ENCODE peak calls at places on chromosomes 11 and 22, in nine cellular contexts. One of them, this sample, is unnamed.

GRCh38 chr11:1074244-1075221 is at the start of gene MUC2:
- DNase-seq in Peyer's patch: no peak
- DNase-seq in HCT116: no peak
- DNase-seq in right lobe of liver: peak; percentile 45
- DNase-seq in heart left ventricle: no peak
- DNase-seq in stomach: no peak
- DNase-seq in tibial nerve: no peak
- DNase-seq in H54: no peak
- DNase-seq in suprapubic skin: peak; percentile 78
- DNase-seq in this sample: no peak

GRCh38 chr11:859394-860131 is 16.9 kb downstream of the TSPAN4 start:
- DNase-seq in tibial nerve: peak; percentile 61
- DNase-seq in right lobe of liver: no peak
- DNase-seq in HCT116: no peak
- DNase-seq in Peyer's patch: no peak
- DNase-seq in stomach: peak; percentile 84
- DNase-seq in suprapubic skin: no peak
- DNase-seq in H54: peak; percentile 71
- DNase-seq in heart left ventricle: peak; percentile 75
- DNase-seq in this sample: no peak

GRCh38 chr22:35734517-35734827 is 16.8 kb downstream of the APOL5 start:
- DNase-seq in stomach: no peak
- DNase-seq in tibial nerve: no peak
- DNase-seq in suprapubic skin: no peak
- DNase-seq in right lobe of liver: peak; percentile 55
- DNase-seq in heart left ventricle: no peak
- DNase-seq in H54: no peak
- DNase-seq in Peyer's patch: no peak
- DNase-seq in HCT116: no peak
- DNase-seq in this sample: no peak

GRCh38 chr22:26894766-26895485 is 237.5 kb downstream of the MIAT start:
- DNase-seq in suprapubic skin: no peak
- DNase-seq in Peyer's patch: no peak
- DNase-seq in HCT116: peak; percentile 4
- DNase-seq in right lobe of liver: no peak
- DNase-seq in heart left ventricle: no peak
- DNase-seq in tibial nerve: no peak
- DNase-seq in H54: peak; percentile 65
- DNase-seq in stomach: no peak
- DNase-seq in this sample: no peak

GRCh38 chr11:94574193-94574961 is 7.2 kb downstream of the PIWIL4 start:
- DNase-seq in Peyer's patch: no peak
- DNase-seq in HCT116: no peak
- DNase-seq in heart left ventricle: no peak
- DNase-seq in tibial nerve: no peak
- DNase-seq in stomach: no peak
- DNase-seq in suprapubic skin: no peak
- DNase-seq in right lobe of liver: no peak
- DNase-seq in H54: no peak
- DNase-seq in this sample: peak; percentile 30

GRCh38 chr11:113644605-113645004 is 61.5 kb downstream of the TMPRSS5 start:
- DNase-seq in heart left ventricle: no peak
- DNase-seq in suprapubic skin: no peak
- DNase-seq in Peyer's patch: no peak
- DNase-seq in stomach: no peak
- DNase-seq in tibial nerve: no peak
- DNase-seq in HCT116: no peak
- DNase-seq in H54: no peak
- DNase-seq in right lobe of liver: no peak
- DNase-seq in this sample: no peak

GRCh38 chr11:8597182-8597581 is 3.2 kb upstream of the STK33 start:
- DNase-seq in H54: no peak
- DNase-seq in stomach: no peak
- DNase-seq in tibial nerve: no peak
- DNase-seq in Peyer's patch: no peak
- DNase-seq in heart left ventricle: no peak
- DNase-seq in right lobe of liver: no peak
- DNase-seq in HCT116: no peak
- DNase-seq in suprapubic skin: no peak
- DNase-seq in this sample: no peak

GRCh38 chr22:27880778-27881394 is 38.2 kb downstream of the PITPNB start:
- DNase-seq in right lobe of liver: no peak
- DNase-seq in Peyer's patch: no peak
- DNase-seq in H54: no peak
- DNase-seq in tibial nerve: peak; percentile 87
- DNase-seq in suprapubic skin: no peak
- DNase-seq in heart left ventricle: peak; percentile 39
- DNase-seq in HCT116: peak; percentile 47
- DNase-seq in stomach: no peak
- DNase-seq in this sample: no peak

GRCh38 chr22:40635008-40635939 is 1.2 kb downstream of the MRTFA start:
- DNase-seq in Peyer's patch: no peak
- DNase-seq in H54: no peak
- DNase-seq in right lobe of liver: peak; percentile 20
- DNase-seq in tibial nerve: peak; percentile 52
- DNase-seq in suprapubic skin: no peak
- DNase-seq in HCT116: no peak
- DNase-seq in stomach: no peak
- DNase-seq in heart left ventricle: peak; percentile 40
- DNase-seq in this sample: peak; percentile 90

GRCh38 chr22:40637181-40638150 is 947 bp upstream of the MRTFA start:
- DNase-seq in heart left ventricle: peak; percentile 45
- DNase-seq in stomach: peak; percentile 63
- DNase-seq in Peyer's patch: peak; percentile 56
- DNase-seq in suprapubic skin: peak; percentile 84
- DNase-seq in H54: no peak
- DNase-seq in right lobe of liver: peak; percentile 51
- DNase-seq in HCT116: no peak
- DNase-seq in tibial nerve: peak; percentile 76
- DNase-seq in this sample: peak; percentile 95

GRCh38 chr22:40635940-40636379 is 559 bp downstream of the MRTFA start:
- DNase-seq in HCT116: no peak
- DNase-seq in heart left ventricle: no peak
- DNase-seq in H54: no peak
- DNase-seq in suprapubic skin: no peak
- DNase-seq in right lobe of liver: no peak
- DNase-seq in Peyer's patch: no peak
- DNase-seq in stomach: peak; percentile 30
- DNase-seq in tibial nerve: no peak
- DNase-seq in this sample: no peak

GRCh38 chr22:40638261-40638660 is 1.7 kb upstream of the MRTFA start:
- DNase-seq in H54: no peak
- DNase-seq in stomach: no peak
- DNase-seq in Peyer's patch: no peak
- DNase-seq in HCT116: no peak
- DNase-seq in suprapubic skin: no peak
- DNase-seq in heart left ventricle: no peak
- DNase-seq in right lobe of liver: peak; percentile 41
- DNase-seq in tibial nerve: no peak
- DNase-seq in this sample: no peak

DNA sequence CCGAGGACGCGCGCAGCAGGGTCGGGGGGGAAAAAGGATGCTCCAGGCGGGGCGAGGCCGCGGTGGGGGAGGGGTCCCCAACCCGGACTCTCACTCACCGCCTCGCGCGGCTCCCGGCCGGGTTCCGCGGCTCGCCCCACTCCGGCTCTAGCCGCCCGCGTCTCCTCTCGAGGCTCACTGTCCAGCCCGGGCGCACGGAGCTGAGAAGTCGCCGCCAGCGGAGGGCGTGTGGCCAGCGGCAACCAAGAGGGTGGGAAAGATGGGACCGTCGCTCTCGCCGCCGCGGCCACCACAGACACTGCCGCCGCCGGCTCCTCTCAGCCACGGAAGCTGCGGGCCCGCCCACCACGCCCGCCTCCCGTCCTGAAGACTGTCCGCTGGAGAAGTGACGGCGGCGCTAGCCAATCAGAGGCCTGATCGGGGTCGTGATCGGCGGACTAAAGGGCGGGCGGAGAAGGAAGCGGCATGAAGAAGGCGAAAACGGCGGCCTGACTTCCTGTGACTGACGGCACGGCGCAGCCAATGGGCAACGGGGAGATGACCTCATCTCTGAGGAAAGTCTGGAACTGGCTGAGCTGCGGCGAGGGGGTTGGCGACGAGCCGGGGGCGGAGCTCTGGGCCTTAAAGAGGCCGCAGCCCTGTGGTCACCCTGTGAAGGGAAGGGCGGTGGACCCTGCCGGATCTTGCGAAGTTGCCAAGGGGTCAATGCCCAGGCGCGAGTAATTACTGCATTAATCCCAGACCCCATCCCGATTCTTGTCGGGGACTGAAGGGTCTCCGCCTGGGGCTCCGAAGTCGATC is at the start of gene MRTFA:
- DNase-seq in HCT116: peak; percentile 99
- DNase-seq in stomach: peak; percentile 100
- DNase-seq in right lobe of liver: peak; percentile 100
- DNase-seq in H54: peak; percentile 76
- DNase-seq in heart left ventricle: peak; percentile 100
- DNase-seq in tibial nerve: peak; percentile 100
- DNase-seq in suprapubic skin: peak; percentile 100
- DNase-seq in Peyer's patch: peak; percentile 100
- DNase-seq in this sample: peak; percentile 100
- TF ChIP-seq POLR2A in HCT116: peak; percentile 28
- TF ChIP-seq POLR2A in stomach: peak; percentile 93
- TF ChIP-seq POLR2A in right lobe of liver: peak; percentile 99
- TF ChIP-seq POLR2A in H54: peak; percentile 94
- TF ChIP-seq POLR2A in heart left ventricle: peak; percentile 96
- TF ChIP-seq POLR2A in tibial nerve: peak; percentile 98
- TF ChIP-seq POLR2A in suprapubic skin: peak; percentile 98
- TF ChIP-seq POLR2A in Peyer's patch: peak; percentile 95
- TF ChIP-seq POLR2A in this sample: peak; percentile 89

DNA sequence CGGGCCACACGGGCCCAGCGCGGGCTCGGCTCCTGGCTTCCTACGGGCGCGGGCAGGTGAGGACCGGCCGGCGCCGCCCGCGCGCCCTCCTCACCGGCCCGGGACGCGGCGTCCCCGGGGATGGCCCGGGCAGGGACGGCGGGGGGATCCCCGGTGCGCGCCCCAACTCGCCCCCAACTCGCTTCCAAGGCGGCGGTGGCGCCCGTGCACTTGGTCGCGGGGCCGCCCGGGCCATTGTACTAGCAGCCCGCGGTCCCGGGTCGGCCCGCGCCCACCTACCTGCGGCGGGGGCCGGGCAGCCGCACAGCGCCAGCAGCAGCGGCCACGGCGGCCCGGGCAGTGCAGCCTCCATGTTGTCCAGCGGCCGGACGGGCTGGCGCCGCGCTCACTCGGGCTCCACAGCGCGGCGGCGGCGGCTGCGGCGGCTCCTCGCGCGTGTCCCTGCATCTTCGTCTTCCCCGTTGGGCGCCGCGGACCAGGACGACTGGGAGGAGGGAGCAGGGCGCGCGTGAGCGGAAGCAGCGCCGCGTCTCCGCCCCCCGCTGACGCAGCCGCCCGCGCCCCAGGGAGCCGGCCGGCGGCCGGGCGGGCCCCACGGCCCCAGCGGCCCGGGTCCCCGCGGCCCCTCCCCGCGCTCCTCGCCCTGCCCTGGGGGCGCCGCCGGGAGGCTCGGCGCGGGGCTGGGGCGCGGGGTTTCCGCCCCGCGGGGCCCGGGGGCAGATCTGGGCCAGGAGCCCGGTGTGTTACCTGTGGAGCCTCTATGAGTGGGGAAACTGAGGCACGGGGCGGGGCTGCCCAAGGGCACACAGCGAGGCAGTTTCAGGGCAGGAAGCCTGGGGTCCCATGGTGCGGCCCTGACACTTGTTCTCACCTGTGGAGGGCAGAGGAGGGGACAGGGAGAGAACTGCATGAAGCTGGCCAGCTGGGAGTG is 159.3 kb upstream of the GRK3 start:
- DNase-seq in H54: peak; percentile 67
- DNase-seq in heart left ventricle: peak; percentile 89
- DNase-seq in right lobe of liver: peak; percentile 87
- DNase-seq in HCT116: no peak
- DNase-seq in suprapubic skin: no peak
- DNase-seq in stomach: peak; percentile 83
- DNase-seq in Peyer's patch: peak; percentile 71
- DNase-seq in tibial nerve: peak; percentile 54
- DNase-seq in this sample: peak; percentile 64
- TF ChIP-seq POLR2A in H54: peak; percentile 58
- TF ChIP-seq POLR2A in heart left ventricle: peak; percentile 78
- TF ChIP-seq POLR2A in right lobe of liver: peak; percentile 96
- TF ChIP-seq POLR2A in HCT116: no peak
- TF ChIP-seq POLR2A in suprapubic skin: peak; percentile 71
- TF ChIP-seq POLR2A in stomach: no peak
- TF ChIP-seq POLR2A in Peyer's patch: peak; percentile 82
- TF ChIP-seq POLR2A in tibial nerve: peak; percentile 80
- TF ChIP-seq POLR2A in this sample: no peak

GRCh38 chr11:130002352-130002845 is at the start of gene PRDM10:
- DNase-seq in HCT116: peak; percentile 84
- DNase-seq in stomach: peak; percentile 92
- DNase-seq in H54: peak; percentile 69
- DNase-seq in tibial nerve: peak; percentile 91
- DNase-seq in Peyer's patch: peak; percentile 92
- DNase-seq in suprapubic skin: peak; percentile 96
- DNase-seq in heart left ventricle: peak; percentile 95
- DNase-seq in right lobe of liver: peak; percentile 96
- DNase-seq in this sample: peak; percentile 98
- TF ChIP-seq POLR2A in HCT116: no peak
- TF ChIP-seq POLR2A in stomach: no peak
- TF ChIP-seq POLR2A in H54: peak; percentile 62
- TF ChIP-seq POLR2A in tibial nerve: peak; percentile 66
- TF ChIP-seq POLR2A in Peyer's patch: no peak
- TF ChIP-seq POLR2A in suprapubic skin: peak; percentile 3
- TF ChIP-seq POLR2A in heart left ventricle: peak; percentile 49
- TF ChIP-seq POLR2A in right lobe of liver: peak; percentile 87
- TF ChIP-seq POLR2A in this sample: no peak

GRCh38 chr22:42993651-42994275 is 21.2 kb downstream of the PACSIN2 start:
- DNase-seq in suprapubic skin: no peak
- DNase-seq in right lobe of liver: no peak
- DNase-seq in HCT116: no peak
- DNase-seq in tibial nerve: no peak
- DNase-seq in Peyer's patch: no peak
- DNase-seq in heart left ventricle: no peak
- DNase-seq in H54: no peak
- DNase-seq in stomach: peak; percentile 25
- DNase-seq in this sample: no peak

GRCh38 chr22:42994917-42995562 is 19.9 kb downstream of the PACSIN2 start:
- DNase-seq in H54: no peak
- DNase-seq in stomach: peak; percentile 79
- DNase-seq in HCT116: no peak
- DNase-seq in heart left ventricle: peak; percentile 38
- DNase-seq in right lobe of liver: peak; percentile 79
- DNase-seq in Peyer's patch: no peak
- DNase-seq in suprapubic skin: no peak
- DNase-seq in tibial nerve: peak; percentile 59
- DNase-seq in this sample: no peak

GRCh38 chr22:42992886-42993479 is 22.0 kb downstream of the PACSIN2 start:
- DNase-seq in heart left ventricle: no peak
- DNase-seq in Peyer's patch: no peak
- DNase-seq in H54: no peak
- DNase-seq in tibial nerve: no peak
- DNase-seq in suprapubic skin: no peak
- DNase-seq in right lobe of liver: no peak
- DNase-seq in HCT116: no peak
- DNase-seq in stomach: peak; percentile 7
- DNase-seq in this sample: no peak

GRCh38 chr22:42992092-42992491 is 22.9 kb downstream of the PACSIN2 start:
- DNase-seq in HCT116: no peak
- DNase-seq in right lobe of liver: no peak
- DNase-seq in heart left ventricle: no peak
- DNase-seq in suprapubic skin: no peak
- DNase-seq in Peyer's patch: no peak
- DNase-seq in H54: no peak
- DNase-seq in stomach: no peak
- DNase-seq in tibial nerve: no peak
- DNase-seq in this sample: no peak

DNA sequence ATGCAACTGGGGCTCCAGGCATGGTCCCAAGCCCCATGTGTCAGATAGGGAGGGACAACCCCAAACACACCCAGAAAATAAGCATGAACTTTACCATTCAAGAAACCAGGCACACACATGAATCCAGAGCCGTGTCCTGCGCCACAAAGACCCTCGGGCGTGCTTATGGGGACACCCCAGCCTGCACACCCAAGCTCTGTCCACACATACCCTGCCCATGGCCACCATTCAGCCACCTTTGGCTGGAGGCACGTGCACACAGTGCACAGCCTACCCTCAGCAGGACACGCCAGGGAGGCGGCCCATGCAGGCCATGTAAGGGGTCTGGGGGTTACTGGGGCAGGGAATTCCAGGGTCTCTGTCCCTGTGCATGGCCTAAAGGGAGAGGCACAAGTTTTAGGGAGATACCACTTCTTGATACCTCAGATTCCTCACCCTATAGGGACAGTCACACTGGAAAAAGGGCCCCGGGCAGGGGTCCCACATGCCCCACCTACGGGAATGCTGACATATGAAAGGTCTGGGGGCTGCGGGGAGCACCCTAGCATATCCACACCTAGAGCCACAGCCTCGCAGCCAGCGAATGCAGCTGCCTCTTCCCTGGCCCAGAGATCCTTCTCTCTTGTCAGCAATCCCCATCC is 20.6 kb downstream of the PACSIN2 start:
- DNase-seq in right lobe of liver: no peak
- DNase-seq in heart left ventricle: no peak
- DNase-seq in stomach: peak; percentile 28
- DNase-seq in tibial nerve: no peak
- DNase-seq in H54: no peak
- DNase-seq in suprapubic skin: no peak
- DNase-seq in HCT116: no peak
- DNase-seq in Peyer's patch: no peak
- DNase-seq in this sample: no peak
- TF ChIP-seq POLR2A in right lobe of liver: no peak
- TF ChIP-seq POLR2A in heart left ventricle: no peak
- TF ChIP-seq POLR2A in stomach: no peak
- TF ChIP-seq POLR2A in tibial nerve: no peak
- TF ChIP-seq POLR2A in H54: no peak
- TF ChIP-seq POLR2A in suprapubic skin: no peak
- TF ChIP-seq POLR2A in HCT116: no peak
- TF ChIP-seq POLR2A in Peyer's patch: no peak
- TF ChIP-seq POLR2A in this sample: no peak